ENCODE peak calls at places on chromosomes 16 and 17, in six cellular contexts. T is adipocyte, X is transverse colon, D is AG04450, J is neural progenitor cell, Z is NB4. F is an unnamed sample.

GRCh38 chr17:42386784-42387183 is 1.5 kb downstream of the STAT3 start:
- DNase-seq in J (no peak), X (no peak), T (peak; percentile 47), Z (no peak), D (no peak), F (no peak)

GRCh38 chr16:51939371-51940005 is 607.5 kb downstream of the TOX3 start:
- DNase-seq in T (no peak), X (no peak), D (no peak), Z (no peak), J (no peak), F (no peak)

GRCh38 chr16:54342001-54342776 is 55.6 kb upstream of the IRX3 start:
- DNase-seq in Z (no peak), X (no peak), D (no peak), J (no peak), T (peak; percentile 75), F (no peak)

GRCh38 chr16:58024673-58025350 is 742 bp upstream of the MMP15 start:
- DNase-seq in D (no peak), Z (peak; percentile 37), T (peak; percentile 28), X (peak; percentile 91), J (peak; percentile 70), F (peak; percentile 57)

GRCh38 chr17:8865811-8866210 is 1.7 kb downstream of the PIK3R6 start:
- DNase-seq in J (no peak), Z (no peak), X (no peak), T (no peak), D (no peak), F (no peak)

GRCh38 chr17:64406321-64407200 is 15.9 kb upstream of the PECAM1 start:
- DNase-seq in X (no peak), D (no peak), J (peak; percentile 33), T (no peak), Z (no peak), F (no peak)

GRCh38 chr16:29738514-29738913 is 7.3 kb downstream of the C16orf54 start:
- DNase-seq in Z (peak; percentile 63), J (no peak), T (no peak), D (no peak), X (peak; percentile 44), F (no peak)

GRCh38 chr17:44758414-44759095 is at the start of gene ADAM11:
- DNase-seq in Z (no peak), T (peak; percentile 50), D (no peak), X (no peak), J (peak; percentile 69), F (no peak)

GRCh38 chr17:16483021-16483645 is 8.9 kb downstream of the LRRC75A start:
- DNase-seq in D (no peak), X (no peak), Z (no peak), J (no peak), T (no peak), F (no peak)

GRCh38 chr17:82674656-82675475 is 23.6 kb downstream of the RAB40B start:
- DNase-seq in J (no peak), T (no peak), Z (no peak), X (no peak), D (no peak), F (no peak)

GRCh38 chr17:14197582-14197981 is 39.1 kb downstream of the CDRT15 start:
- DNase-seq in X (peak; percentile 26), D (no peak), Z (no peak), T (no peak), J (no peak), F (no peak)

GRCh38 chr17:2233441-2233947 is 70.1 kb downstream of the SMG6 start:
- DNase-seq in J (no peak), T (peak; percentile 37), D (no peak), X (no peak), Z (no peak), F (no peak)

GRCh38 chr17:69733171-69734014 is 318.9 kb downstream of the MAP2K6 start:
- DNase-seq in T (peak; percentile 82), X (no peak), Z (no peak), D (peak; percentile 33), J (no peak), F (peak; percentile 17)

GRCh38 chr17:7703584-7704574 is 1.1 kb upstream of the EFNB3 start:
- DNase-seq in X (no peak), J (peak; percentile 92), T (peak; percentile 57), D (no peak), Z (no peak), F (peak; percentile 17)

GRCh38 chr17:75612906-75613626 is 20.2 kb upstream of the SMIM5 start:
- DNase-seq in T (no peak), X (no peak), J (no peak), D (no peak), Z (no peak), F (no peak)

GRCh38 chr17:75614006-75614405 is 19.2 kb upstream of the SMIM5 start:
- DNase-seq in J (peak; percentile 47), Z (no peak), X (no peak), T (no peak), D (no peak), F (no peak)

GRCh38 chr17:75614556-75615270 is 18.5 kb upstream of the SMIM5 start:
- DNase-seq in Z (no peak), X (no peak), T (no peak), D (no peak), J (peak; percentile 43), F (no peak)

GRCh38 chr17:75610103-75610984 is 22.7 kb downstream of the MYO15B start:
- DNase-seq in Z (no peak), T (no peak), D (no peak), J (no peak), X (peak; percentile 90), F (no peak)

DNA sequence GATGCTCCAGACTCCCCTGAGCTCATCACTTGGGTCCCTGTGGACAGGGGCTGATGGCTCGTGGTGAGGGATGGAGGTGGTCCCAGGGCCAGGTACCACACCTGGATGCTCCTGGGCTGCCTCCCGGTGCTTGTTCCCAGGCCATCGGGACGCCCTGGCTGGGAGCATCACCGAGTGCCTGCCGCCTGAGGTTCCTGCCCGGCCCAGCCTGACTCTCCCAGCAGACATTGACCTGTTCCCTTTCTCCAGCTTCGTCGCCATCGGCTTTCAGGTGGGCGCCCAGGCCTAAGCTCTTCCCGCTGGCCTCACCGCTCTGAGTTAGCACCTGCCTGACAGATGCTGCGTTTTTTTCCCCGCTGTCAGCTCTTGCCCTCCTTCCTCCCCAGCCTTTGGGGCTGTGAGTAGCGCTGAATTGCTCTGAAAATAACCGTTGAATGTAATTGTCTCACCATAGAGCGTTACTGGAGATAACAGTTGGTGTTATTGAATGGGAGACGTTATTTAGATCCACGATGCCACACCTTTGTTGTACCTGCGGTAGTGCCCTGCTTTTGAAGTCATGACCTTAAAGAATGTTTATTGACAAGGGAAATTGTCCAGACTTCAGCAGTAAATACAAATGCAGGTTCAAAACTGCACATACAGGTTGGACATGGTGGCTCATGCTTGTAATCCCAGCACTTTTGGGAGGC is 21.3 kb upstream of the SMIM5 start:
- DNase-seq in X (peak; percentile 58), D (no peak), J (no peak), T (no peak), Z (no peak), F (no peak)
- H3K4me3 ChIP-seq in X (no peak overlapping the region), D (no peak overlapping the region), J (no peak overlapping the region), T (no peak overlapping the region), Z (no peak overlapping the region), F (no peak overlapping the region)

GRCh38 chr17:28338056-28338768 is 2.7 kb downstream of the TNFAIP1 start:
- DNase-seq in J (no peak), Z (no peak), D (no peak), T (no peak), X (no peak), F (no peak)
- H3K4me3 ChIP-seq in J (no peak overlapping the region), Z (no peak overlapping the region), D (peak overlapping the region; percentile 7), T (no peak overlapping the region), X (no peak overlapping the region), F (no peak overlapping the region)

DNA sequence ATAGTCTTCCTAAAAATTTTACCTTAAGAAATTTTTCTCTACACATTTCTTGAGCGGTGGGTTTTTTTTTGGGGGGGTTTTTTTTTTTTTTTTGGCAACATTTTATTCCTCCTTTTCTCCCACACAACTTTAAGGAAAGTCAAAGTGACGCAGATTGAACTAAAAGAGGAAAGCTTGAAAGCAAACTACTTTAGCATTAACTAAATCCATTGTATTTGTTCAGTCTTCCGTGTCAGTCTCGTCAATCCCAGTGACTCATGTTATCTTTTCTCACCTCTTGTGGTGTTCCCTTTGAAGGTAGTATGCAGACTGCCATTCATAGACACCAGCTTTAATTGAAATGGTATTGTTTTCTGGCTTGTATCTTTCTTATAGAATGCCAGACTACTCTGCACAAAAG is 39.3 kb downstream of the TADA2A start:
- DNase-seq in J (peak; percentile 86), Z (no peak), D (no peak), T (no peak), X (no peak), F (no peak)
- H3K4me3 ChIP-seq in J (no peak overlapping the region), Z (no peak overlapping the region), D (no peak overlapping the region), T (no peak overlapping the region), X (no peak overlapping the region), F (no peak overlapping the region)

GRCh38 chr17:58348038-58348437 is 4.0 kb downstream of the SUPT4H1 start:
- DNase-seq in D (no peak), T (no peak), X (no peak), Z (no peak), J (no peak), F (no peak)
- H3K4me3 ChIP-seq in D (no peak overlapping the region), T (no peak overlapping the region), X (no peak overlapping the region), Z (no peak overlapping the region), J (no peak overlapping the region), F (no peak overlapping the region)

DNA sequence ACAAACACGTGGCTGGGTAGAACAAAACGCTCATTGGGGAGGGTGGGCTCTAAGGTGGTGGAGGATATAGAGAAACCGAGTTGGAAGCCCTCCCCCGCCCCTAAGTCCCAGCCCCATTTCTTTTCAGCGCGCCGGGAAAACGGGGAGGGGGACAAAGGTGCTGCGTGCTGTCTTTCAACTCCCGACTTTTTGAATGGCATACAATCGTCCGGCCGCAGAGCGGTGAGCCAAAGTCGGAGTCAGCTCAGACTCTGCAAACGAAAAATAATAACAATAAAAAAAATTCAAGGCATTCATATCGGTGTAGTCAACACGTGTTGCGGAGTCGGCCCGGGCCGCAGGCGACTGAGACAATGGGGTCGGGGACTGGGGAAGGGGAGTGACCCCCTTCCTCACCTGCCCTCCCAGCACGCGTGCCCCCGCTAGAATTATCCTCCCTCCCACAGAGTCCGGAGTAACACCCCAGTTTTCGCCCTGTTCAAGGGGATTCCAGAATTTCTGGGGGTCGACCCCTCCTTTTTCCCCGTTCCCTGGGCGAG is 1.8 kb upstream of the IGF2BP1 start:
- DNase-seq in D (no peak), J (peak; percentile 85), T (no peak), Z (peak; percentile 70), X (no peak), F (no peak)
- H3K4me3 ChIP-seq in D (peak overlapping the region; percentile 92), J (peak overlapping the region; percentile 97), T (peak overlapping the region; percentile 74), Z (peak overlapping the region; percentile 97), X (no peak overlapping the region), F (no peak overlapping the region)

DNA sequence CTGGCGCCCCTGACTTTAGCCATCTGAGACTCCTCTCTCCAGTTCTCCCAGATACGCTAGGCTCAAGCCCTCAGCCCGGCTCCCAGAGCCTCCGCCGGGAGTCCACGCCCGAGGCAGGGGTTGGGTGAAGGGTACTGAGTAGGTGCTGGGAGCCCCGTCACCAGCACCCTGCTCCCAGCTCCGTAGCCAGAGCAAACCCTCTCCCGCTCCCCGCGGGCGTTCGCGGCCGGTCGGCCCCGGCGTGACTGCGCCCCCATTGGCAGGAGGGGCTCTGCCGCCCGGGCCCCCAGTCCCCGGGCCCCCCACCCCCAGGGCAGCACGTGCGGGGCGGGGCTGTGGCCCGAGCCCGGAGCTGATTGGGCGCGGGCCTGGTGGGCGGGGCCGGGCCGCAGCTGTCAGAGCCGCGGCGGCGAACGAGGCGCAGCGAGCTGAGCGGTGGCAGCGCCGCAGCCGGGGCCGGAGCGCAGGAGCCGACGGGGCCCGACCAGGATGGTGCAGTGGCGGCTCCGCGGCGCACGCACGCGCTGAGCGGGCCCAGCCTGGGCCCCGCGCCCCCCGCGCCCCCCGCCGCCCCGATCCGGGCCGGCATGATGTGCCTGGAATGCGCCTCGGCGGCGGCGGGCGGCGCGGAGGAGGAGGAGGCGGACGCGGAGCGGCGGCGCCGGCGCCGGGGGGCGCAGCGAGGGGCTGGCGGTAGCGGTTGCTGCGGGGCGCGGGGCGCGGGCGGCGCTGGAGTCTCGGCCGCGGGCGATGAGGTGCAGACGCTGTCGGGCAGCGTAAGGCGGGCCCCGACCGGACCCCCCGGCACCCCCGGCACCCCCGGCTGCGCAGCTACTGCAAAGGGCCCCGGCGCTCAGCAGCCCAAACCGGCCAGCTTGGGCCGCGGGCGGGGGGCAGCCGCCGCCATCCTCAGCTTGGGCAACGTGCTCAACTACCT is at the start of gene SPNS2:
- DNase-seq in J (peak; percentile 90), Z (peak; percentile 82), D (no peak), X (peak; percentile 68), T (peak; percentile 78), F (peak; percentile 64)
- H3K4me3 ChIP-seq in J (peak within 1 kb of the TSS; percentile 49), Z (peak within 1 kb of the TSS; percentile 81), D (no peak within 1 kb of the TSS), X (peak within 1 kb of the TSS; percentile 38), T (no peak within 1 kb of the TSS), F (peak within 1 kb of the TSS; percentile 28)

F was measured in thyroid gland.